ENCODE peak calls at places on chromosome 19, in six cellular contexts. B is DMS153, Y is fibroblast of mammary gland, U is SHP77, N is NCI-H2081, Z is A673. I is an unnamed sample.

GRCh38 chr19:1037553-1038115 is 2.3 kb upstream of the ABCA7 start:
- DNase-seq in U (no peak), Y (no peak), N (no peak), B (no peak), Z (no peak), I (no peak)

GRCh38 chr19:1616396-1616795 is 11.1 kb upstream of the UQCR11 start:
- DNase-seq in N (no peak), U (no peak), Z (no peak), B (no peak), Y (peak), I (no peak)

GRCh38 chr19:3627351-3627723 is 747 bp upstream of the CACTIN start:
- DNase-seq in B (no peak), Z (no peak), Y (no peak), N (no peak), U (no peak), I (no peak)

GRCh38 chr19:49157445-49158224 is at the start of gene TRPM4:
- DNase-seq in B (peak), Z (peak), U (peak), Y (peak), N (peak), I (peak)

GRCh38 chr19:49335784-49336481 is 727 bp downstream of the CD37 start:
- DNase-seq in Y (no peak), U (no peak), N (no peak), Z (no peak), B (no peak), I (no peak)

GRCh38 chr19:51784922-51785690 is 9.9 kb upstream of the FPR3 start:
- DNase-seq in Z (peak), B (no peak), U (no peak), Y (peak), N (no peak), I (no peak)

GRCh38 chr19:17125728-17126677 is 50.4 kb downstream of the MYO9B start:
- DNase-seq in Z (no peak), U (no peak), N (no peak), B (no peak), Y (peak), I (peak)

GRCh38 chr19:10565028-10565566 is 713 bp downstream of the KRI1 start:
- DNase-seq in U (no peak), N (peak), B (no peak), Y (peak), Z (peak), I (peak)

GRCh38 chr19:56315076-56315828 is 613 bp upstream of the ZSCAN5A start:
- DNase-seq in Z (peak), Y (peak), B (peak), U (peak), N (peak), I (peak)

GRCh38 chr19:49570138-49570856 is 10.1 kb downstream of the NOSIP start:
- DNase-seq in B (peak), Y (peak), N (peak), Z (peak), U (peak), I (peak)

I was measured in NCI-H69.